ENCODE peak calls at places on chromosomes 1 and 21, in nine cellular contexts. T is cardiac muscle cell; D is PC-3; J is CD8-positive, alpha-beta T cell; R is MM.1S; V is dorsolateral prefrontal cortex; Y is choroid plexus epithelial cell; P is activated CD8-positive, alpha-beta T cell treated with anti-CD3 and anti-CD28 coated beads for 36 hours; E is K562. S is an unnamed sample.

GRCh38 chr1:151368745-151369610 is 3.5 kb downstream of the SELENBP1 start:
- DNase-seq in V (no peak), J (no peak), Y (no peak), P (no peak), D (no peak), T (no peak), R (no peak), E (no peak), S (no peak)

GRCh38 chr1:39258925-39259244 is 54.4 kb downstream of the MACF1 start:
- DNase-seq in E (no peak), D (no peak), T (no peak), J (no peak), Y (no peak), V (no peak), P (no peak), R (no peak), S (no peak)

GRCh38 chr1:89536555-89537393 is 12.1 kb downstream of the LRRC8B start:
- DNase-seq in P (peak; percentile 28), R (no peak), D (no peak), J (no peak), Y (no peak), E (no peak), V (no peak), T (no peak), S (no peak)

GRCh38 chr1:109931189-109931672 is 20.6 kb downstream of the CSF1 start:
- DNase-seq in Y (peak; percentile 87), D (peak; percentile 42), T (peak; percentile 95), R (no peak), J (no peak), E (peak; percentile 67), V (no peak), P (no peak), S (no peak)

GRCh38 chr1:212792396-212792908 is 758 bp downstream of the TATDN3 start:
- DNase-seq in R (no peak), T (no peak), E (no peak), D (no peak), P (peak; percentile 4), J (no peak), Y (no peak), V (no peak), S (no peak)

GRCh38 chr21:25385912-25386474 is 221.3 kb downstream of the MRPL39 start:
- DNase-seq in E (peak; percentile 49), P (no peak), Y (peak; percentile 86), R (peak; percentile 36), J (no peak), V (no peak), D (peak; percentile 90), T (peak; percentile 79), S (no peak)

GRCh38 chr1:151888972-151889570 is 20.2 kb downstream of the THEM4 start:
- DNase-seq in P (no peak), J (no peak), T (no peak), V (no peak), Y (peak; percentile 41), E (no peak), D (peak; percentile 62), R (peak; percentile 47), S (no peak)

GRCh38 chr21:9837946-9838801 is 683.2 kb upstream of the TPTE start:
- DNase-seq in P (no peak), T (no peak), R (no peak), D (peak; percentile 0), J (no peak), Y (no peak), V (no peak), E (peak; percentile 44), S (no peak)

GRCh38 chr1:154736840-154737239 is 128.9 kb upstream of the ADAR start:
- DNase-seq in P (peak; percentile 75), E (no peak), D (peak; percentile 76), Y (peak; percentile 80), J (no peak), T (no peak), V (no peak), R (no peak), S (no peak)

GRCh38 chr21:38768385-38769071 is 37.2 kb upstream of the ETS2 start:
- DNase-seq in T (no peak), D (peak; percentile 17), V (no peak), R (no peak), E (peak; percentile 26), Y (peak; percentile 94), J (peak; percentile 12), P (peak; percentile 91), S (peak; percentile 37)

GRCh38 chr1:50959913-50960844 is at the start of gene FAF1:
- DNase-seq in R (no peak), T (peak; percentile 97), D (peak; percentile 99), P (peak; percentile 96), E (peak; percentile 95), J (peak; percentile 97), Y (peak; percentile 97), V (peak; percentile 96), S (peak; percentile 74)
- TF ChIP-seq CTCF in R (no peak), T (no peak), D (peak; percentile 49), P (peak; percentile 23), E (peak; percentile 34), J (no peak), Y (peak; percentile 37), V (peak; percentile 33), S (peak; percentile 54)

GRCh38 chr1:203351037-203351625 is at the start of gene FMOD:
- DNase-seq in Y (peak; percentile 53), D (no peak), R (no peak), P (peak; percentile 32), T (no peak), E (peak; percentile 40), V (no peak), J (no peak), S (peak; percentile 13)
- TF ChIP-seq CTCF in Y (peak; percentile 21), D (no peak), R (no peak), P (no peak), T (peak; percentile 23), E (peak; percentile 32), V (no peak), J (no peak), S (no peak)

DNA sequence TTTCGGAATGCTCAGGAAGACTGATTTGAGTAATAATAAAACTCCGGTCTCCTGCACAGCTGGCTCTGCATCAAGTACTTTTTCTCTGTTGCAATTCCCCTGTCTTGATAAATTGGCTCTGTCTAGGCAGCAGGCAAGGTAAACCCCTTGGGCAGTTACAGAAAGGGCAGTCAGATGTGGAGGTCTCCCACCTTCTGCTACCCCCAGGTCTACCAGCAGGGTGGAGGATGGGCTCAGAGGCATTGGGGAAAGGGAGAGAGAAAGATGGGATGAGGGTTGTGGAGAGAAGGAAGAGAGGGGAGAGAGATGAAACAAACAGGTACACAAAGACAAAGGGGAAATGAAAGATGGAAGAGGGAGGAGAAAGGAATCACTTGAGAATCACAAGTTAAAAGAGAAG is 156.8 kb downstream of the MIS18A start:
- DNase-seq in D (no peak), V (no peak), T (no peak), E (no peak), Y (no peak), R (no peak), P (no peak), J (no peak), S (no peak)
- TF ChIP-seq CTCF in D (no peak), V (no peak), T (no peak), E (no peak), Y (no peak), R (peak; percentile 8), P (no peak), J (no peak), S (no peak)

GRCh38 chr1:21509351-21510112 is at the start of gene ALPL:
- DNase-seq in J (no peak), P (no peak), V (no peak), Y (no peak), R (no peak), T (no peak), D (no peak), E (no peak), S (no peak)

GRCh38 chr1:21511579-21512522 is 2.6 kb downstream of the ALPL start:
- DNase-seq in R (peak; percentile 20), D (no peak), T (no peak), E (no peak), Y (peak; percentile 99), J (no peak), V (no peak), P (no peak), S (no peak)

GRCh38 chr1:21510113-21510493 is 880 bp downstream of the ALPL start:
- DNase-seq in D (no peak), R (no peak), J (no peak), Y (no peak), T (no peak), V (no peak), P (no peak), E (no peak), S (no peak)

GRCh38 chr1:21508580-21509350 is 458 bp upstream of the ALPL start:
- DNase-seq in R (peak; percentile 51), V (peak; percentile 49), T (peak; percentile 91), P (peak; percentile 78), J (peak; percentile 64), Y (peak; percentile 48), D (peak; percentile 63), E (peak; percentile 98), S (no peak)

DNA sequence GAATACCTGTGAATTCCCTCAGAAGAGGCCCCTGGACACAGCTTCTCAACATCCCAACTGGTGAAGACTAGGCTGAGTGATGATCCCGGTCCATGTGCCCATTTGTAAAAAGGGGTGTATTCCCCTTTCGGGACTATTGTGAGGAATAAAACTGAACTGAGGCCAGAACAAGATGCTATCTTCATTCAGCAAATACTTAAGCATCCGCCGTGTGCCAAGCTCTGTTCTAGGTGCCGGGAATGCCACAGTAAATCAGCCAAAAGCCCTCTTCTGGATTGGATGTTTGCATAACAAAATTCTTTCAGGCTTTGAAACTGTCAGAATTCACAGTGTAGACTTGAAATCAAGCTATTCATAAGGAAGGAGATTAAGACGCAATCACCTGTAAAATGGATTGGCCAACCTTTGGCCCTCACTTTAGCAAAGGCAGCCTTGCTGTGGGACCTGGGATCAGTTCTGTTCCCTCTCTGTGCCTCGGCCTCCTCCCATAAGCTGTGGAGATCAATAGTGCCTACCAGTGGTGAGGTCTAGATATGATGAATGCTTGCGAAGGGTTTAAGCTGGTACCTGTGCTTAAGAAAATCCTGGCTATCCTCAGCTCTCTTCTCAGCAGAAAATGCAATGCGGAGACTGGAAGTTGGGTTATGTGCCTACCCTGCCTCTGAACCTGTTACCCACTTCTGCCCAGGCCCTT is 1.8 kb downstream of the ALPL start:
- DNase-seq in Y (no peak), J (no peak), V (no peak), D (no peak), R (no peak), T (no peak), E (no peak), P (no peak), S (no peak)
- TF ChIP-seq CTCF in Y (peak; percentile 18), J (no peak), V (no peak), D (peak; percentile 42), R (no peak), T (peak; percentile 3), E (peak; percentile 36), P (no peak), S (no peak)

GRCh38 chr1:168100315-168101002 is 36.3 kb downstream of the GPR161 start:
- DNase-seq in Y (no peak), T (no peak), V (no peak), R (no peak), J (no peak), P (no peak), D (no peak), E (no peak), S (no peak)
- TF ChIP-seq CTCF in Y (no peak), T (no peak), V (no peak), R (no peak), J (no peak), P (no peak), D (no peak), E (no peak), S (no peak)